ENCODE peak calls at places on chromosomes 4 and X, in four cellular contexts. L, P, F and V are unnamed samples.

GRCh38 chr4:149522031-149522430 is 293.6 kb downstream of the IQCM start:
- DNase-seq in P (no peak), L (no peak), F (no peak), V (no peak)

GRCh38 chrX:45849261-45849660 is 648.6 kb upstream of the DIPK2B start:
- DNase-seq in F (no peak), P (no peak), L (peak), V (peak)

GRCh38 chrX:39633293-39633692 is 464.5 kb downstream of the BCOR start:
- DNase-seq in F (no peak), L (no peak), P (no peak), V (peak)

GRCh38 chrX:9765737-9766098 is at the start of gene GPR143:
- DNase-seq in L (no peak), P (no peak), F (no peak), V (no peak)

GRCh38 chr4:2321279-2322196 is 59.6 kb upstream of the MXD4 start:
- DNase-seq in P (no peak), F (no peak), L (no peak), V (no peak)

GRCh38 chrX:114841051-114841450 is 176.4 kb downstream of the IL13RA2 start:
- DNase-seq in F (no peak), L (no peak), P (no peak), V (no peak)

GRCh38 chr4:169314906-169315305 is 44.1 kb upstream of the SH3RF1 start:
- DNase-seq in P (no peak), F (no peak), L (no peak), V (no peak)

GRCh38 chrX:68640661-68641060 is 6.8 kb upstream of the STARD8 start:
- DNase-seq in F (no peak), L (no peak), P (no peak), V (no peak)

GRCh38 chrX:130691576-130691975 is 211.4 kb downstream of the ENOX2 start:
- DNase-seq in F (no peak), P (no peak), L (no peak), V (no peak)

GRCh38 chr4:158169931-158170690 is 2.7 kb downstream of the GASK1B start:
- DNase-seq in L (no peak), F (no peak), P (no peak), V (peak)

GRCh38 chrX:43450355-43450754 is 205.7 kb upstream of the MAOA start:
- DNase-seq in P (no peak), L (no peak), F (no peak), V (no peak)

GRCh38 chr4:57080781-57081650 is 29.2 kb downstream of the IGFBP7 start:
- DNase-seq in L (no peak), F (no peak), P (no peak), V (no peak)

GRCh38 chr4:13092702-13093101 is 391.4 kb downstream of the RAB28 start:
- DNase-seq in P (no peak), F (no peak), L (no peak), V (no peak)

GRCh38 chr4:140012688-140013087 is 141.3 kb downstream of the MAML3 start:
- DNase-seq in L (peak), F (no peak), P (no peak), V (peak)

GRCh38 chr4:56128231-56128630 is 179.5 kb downstream of the CEP135 start:
- DNase-seq in F (no peak), P (no peak), L (no peak), V (no peak)

GRCh38 chrX:275476-275966 is 5.7 kb upstream of the PLCXD1 start:
- DNase-seq in F (no peak), P (no peak), L (no peak), V (no peak)

GRCh38 chrX:155755706-155756337 is 125.3 kb upstream of the VAMP7 start:
- DNase-seq in L (no peak), F (no peak), P (no peak), V (no peak)

GRCh38 chrX:79117078-79117477 is 27.4 kb upstream of the GPR174 start:
- DNase-seq in P (no peak), L (no peak), F (no peak), V (no peak)

GRCh38 chr4:105709081-105709450 is 482 bp downstream of the GSTCD start:
- DNase-seq in L (no peak), P (no peak), F (no peak), V (no peak)

GRCh38 chr4:173494013-173494970 is 35.7 kb downstream of the HAND2 start:
- DNase-seq in L (peak), P (no peak), F (peak), V (peak)

GRCh38 chr4:3807861-3808521 is 41.8 kb downstream of the ADRA2C start:
- DNase-seq in F (no peak), L (no peak), P (no peak), V (no peak)

GRCh38 chr4:183388021-183388420 is 56.4 kb upstream of the CDKN2AIP start:
- DNase-seq in P (no peak), F (no peak), L (no peak), V (no peak)

GRCh38 chr4:176467011-176467410 is 147.2 kb downstream of the SPCS3 start:
- DNase-seq in L (no peak), P (no peak), F (no peak), V (no peak)

GRCh38 chr4:7202391-7202790 is 10.1 kb downstream of the SORCS2 start:
- DNase-seq in L (no peak), P (no peak), F (no peak), V (no peak)

GRCh38 chrX:113399501-113400192 is 559.0 kb upstream of the AMOT start:
- DNase-seq in P (no peak), L (no peak), F (no peak), V (no peak)

GRCh38 chr4:3745886-3746656 is 20.1 kb upstream of the ADRA2C start:
- DNase-seq in L (no peak), F (no peak), P (no peak), V (no peak)

GRCh38 chrX:153569475-153569874 is 29.5 kb downstream of the CCNQ start:
- DNase-seq in P (no peak), L (peak), F (no peak), V (peak)

GRCh38 chr4:169345207-169345788 is 74.5 kb upstream of the SH3RF1 start:
- DNase-seq in P (no peak), F (no peak), L (no peak), V (no peak)

GRCh38 chrX:118189628-118190027 is 73.0 kb upstream of the KLHL13 start:
- DNase-seq in L (no peak), P (no peak), F (no peak), V (no peak)

GRCh38 chr4:163554870-163555465 is 60.5 kb downstream of the TMA16 start:
- DNase-seq in P (no peak), L (no peak), F (no peak), V (no peak)

GRCh38 chr4:103482893-103483292 is 236.9 kb downstream of the TACR3 start:
- DNase-seq in L (no peak), F (no peak), P (no peak), V (no peak)

GRCh38 chrX:50697691-50698090 is 116.3 kb downstream of the SHROOM4 start:
- DNase-seq in L (no peak), F (no peak), P (no peak), V (no peak)

GRCh38 chr4:74906771-74907170 is 26.1 kb upstream of the PARM1 start:
- DNase-seq in P (no peak), F (no peak), L (no peak), V (no peak)

GRCh38 chr4:88134536-88135361 is 23.7 kb downstream of the ABCG2 start:
- DNase-seq in F (no peak), P (no peak), L (no peak), V (no peak)

GRCh38 chr4:8866828-8867623 is 4.6 kb downstream of the HMX1 start:
- DNase-seq in L (no peak), F (no peak), P (no peak), V (no peak)

GRCh38 chr4:52966172-52966571 is 104.1 kb downstream of the RASL11B start:
- DNase-seq in P (no peak), F (no peak), L (no peak), V (no peak)
- TF ChIP-seq SPI1 in P (no peak), F (no peak), L (no peak), V (no peak)

GRCh38 chrX:107581923-107582322 is 46.4 kb upstream of the PRPS1 start:
- DNase-seq in L (no peak), F (no peak), P (no peak), V (no peak)

GRCh38 chrX:107576392-107576791 is 51.9 kb upstream of the PRPS1 start:
- DNase-seq in P (no peak), L (no peak), F (no peak), V (no peak)

GRCh38 chrX:107577933-107578332 is 50.4 kb upstream of the PRPS1 start:
- DNase-seq in L (no peak), F (no peak), P (no peak), V (no peak)

GRCh38 chrX:107576841-107577240 is 51.5 kb upstream of the PRPS1 start:
- DNase-seq in P (no peak), F (no peak), L (no peak), V (no peak)

DNA sequence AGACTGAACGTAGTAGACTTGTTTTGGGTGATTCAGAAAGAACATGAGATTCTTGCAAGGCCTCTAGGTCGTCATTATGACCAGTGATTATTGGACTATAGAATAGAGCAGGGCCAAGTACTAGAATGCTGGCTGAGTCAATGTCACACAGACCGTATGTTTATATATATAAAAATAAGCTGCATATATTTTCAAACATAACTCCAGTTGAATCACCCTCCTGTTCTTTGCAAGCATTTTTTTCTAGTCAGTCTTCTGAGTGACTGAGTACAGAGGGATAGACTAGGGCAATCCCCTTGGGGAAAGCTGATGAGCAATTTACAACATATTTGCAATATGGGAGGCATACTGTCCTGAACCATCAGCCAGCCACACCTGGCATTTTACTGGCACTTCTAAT is 48.4 kb upstream of the PRPS1 start:
- DNase-seq in F (no peak), P (no peak), L (no peak), V (no peak)
- TF ChIP-seq SPI1 in F (no peak), P (no peak), L (no peak), V (no peak)

GRCh38 chrX:150546711-150547153 is 21.7 kb upstream of the MTM1 start:
- DNase-seq in F (no peak), P (no peak), L (no peak), V (no peak)

GRCh38 chrX:150544835-150545790 is 23.3 kb upstream of the MTM1 start:
- DNase-seq in P (no peak), L (no peak), F (no peak), V (no peak)

GRCh38 chrX:150548684-150549083 is 19.7 kb upstream of the MTM1 start:
- DNase-seq in L (no peak), F (no peak), P (no peak), V (no peak)

GRCh38 chrX:150548251-150548650 is 20.2 kb upstream of the MTM1 start:
- DNase-seq in P (no peak), L (no peak), F (no peak), V (no peak)

GRCh38 chrX:150547511-150548115 is 20.8 kb upstream of the MTM1 start:
- DNase-seq in L (peak), F (no peak), P (no peak), V (no peak)
- TF ChIP-seq SPI1 in L (no peak), F (no peak), P (no peak), V (no peak)

DNA sequence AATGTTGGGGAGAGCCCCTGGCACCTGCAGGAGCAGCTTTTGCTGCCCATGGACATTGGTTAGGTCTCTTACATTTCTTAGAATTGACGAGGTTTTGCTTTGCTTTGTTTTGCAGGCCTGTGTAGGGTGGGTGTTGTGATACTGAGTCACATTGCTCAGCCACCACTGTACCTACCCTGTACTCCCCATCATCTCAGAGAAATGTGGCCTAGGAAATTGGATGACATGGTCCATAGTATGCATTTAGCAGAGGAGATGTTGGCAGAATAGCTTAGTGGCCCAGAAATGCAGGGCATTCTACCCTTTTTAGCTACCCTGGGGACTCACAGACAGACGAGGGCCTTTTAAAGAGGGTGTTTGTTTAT is 43.7 kb downstream of the IL21 start:
- DNase-seq in L (no peak), P (no peak), F (no peak), V (no peak)
- TF ChIP-seq SPI1 in L (no peak), P (no peak), F (no peak), V (no peak)

GRCh38 chrX:8126092-8126491 is 45.0 kb downstream of the VCX2 start:
- DNase-seq in F (no peak), P (no peak), L (no peak), V (no peak)
- TF ChIP-seq SPI1 in F (no peak), P (no peak), L (no peak), V (no peak)

GRCh38 chrX:152220612-152221011 is 82.2 kb upstream of the MAGEA10 start:
- DNase-seq in P (no peak), F (no peak), L (no peak), V (no peak)
- TF ChIP-seq SPI1 in P (no peak), F (no peak), L (no peak), V (no peak)